ENCODE peak calls at places on chromosomes 16 and 17, in six cellular contexts. K is Daoy, L is T-cell, Q is cardiac fibroblast, W is NCI-H1048, C is kidney glomerular epithelial cell. M is an unnamed sample.

GRCh38 chr17:22253007-22253406 is 560.7 kb downstream of the KCNJ18 start:
- DNase-seq in K (no peak), L (no peak), W (no peak), C (no peak), Q (no peak), M (no peak)

GRCh38 chr16:57618306-57619132 is 9.9 kb upstream of the ADGRG1 start:
- DNase-seq in W (no peak), K (peak; percentile 44), L (no peak), Q (peak; percentile 31), C (no peak), M (no peak)

GRCh38 chr17:66526827-66527226 is 224.4 kb downstream of the PRKCA start:
- DNase-seq in C (no peak), Q (no peak), K (no peak), W (no peak), L (no peak), M (no peak)

GRCh38 chr17:76547183-76547641 is 7.4 kb downstream of the PRCD start:
- DNase-seq in Q (peak; percentile 85), W (no peak), K (peak; percentile 87), C (peak; percentile 36), L (peak; percentile 68), M (peak; percentile 49)

GRCh38 chr17:72008236-72008874 is 112.5 kb upstream of the SOX9 start:
- DNase-seq in C (no peak), L (no peak), K (no peak), Q (peak; percentile 26), W (no peak), M (no peak)

GRCh38 chr17:81419886-81420768 is 24.9 kb downstream of the BAHCC1 start:
- DNase-seq in Q (peak; percentile 10), L (no peak), K (peak; percentile 57), W (no peak), C (no peak), M (no peak)

GRCh38 chr17:42670199-42670924 is 6.4 kb downstream of the PLEKHH3 start:
- DNase-seq in C (no peak), W (no peak), Q (no peak), L (peak; percentile 54), K (no peak), M (no peak)

GRCh38 chr17:8038954-8039610 is at the start of gene ALOX15B:
- DNase-seq in W (no peak), K (no peak), C (no peak), Q (no peak), L (peak; percentile 31), M (no peak)

GRCh38 chr16:88856122-88856827 is 472 bp downstream of the GALNS start:
- DNase-seq in L (no peak), W (no peak), K (no peak), Q (no peak), C (no peak), M (no peak)

GRCh38 chr17:41060052-41060604 is at the start of gene KRTAP2-3:
- DNase-seq in Q (peak; percentile 91), W (no peak), K (peak; percentile 92), C (peak; percentile 99), L (no peak), M (peak; percentile 78)

M was measured in skeletal muscle cell.